ENCODE peak calls at places on chromosomes 4 and X, in six cellular contexts. D is ascending aorta; Y is CD4-positive, alpha-beta T cell; G is natural killer cell; O is suprapubic skin; Z is cardiac muscle cell. I is an unnamed sample.

GRCh38 chr4:157722146-157722545 is 450.7 kb downstream of the GASK1B start:
- DNase-seq in Y (no peak), G (no peak), O (no peak), Z (no peak), D (no peak), I (peak; percentile 10)

GRCh38 chr4:110904435-110905050 is 281.7 kb upstream of the PITX2 start:
- DNase-seq in Y (no peak), D (no peak), Z (no peak), G (no peak), O (no peak), I (no peak)

GRCh38 chrX:142250502-142250901 is 45.4 kb upstream of the MAGEC2 start:
- DNase-seq in D (no peak), G (no peak), Z (no peak), Y (no peak), O (no peak), I (peak; percentile 95)

GRCh38 chrX:102712216-102712966 is at the start of gene GPRASP2:
- DNase-seq in Y (no peak), D (peak; percentile 67), O (peak; percentile 69), G (no peak), Z (peak; percentile 30), I (peak; percentile 11)

GRCh38 chr4:153521995-153522799 is 56.0 kb downstream of the TMEM131L start:
- DNase-seq in O (no peak), Z (no peak), D (no peak), G (peak; percentile 52), Y (peak; percentile 33), I (no peak)

GRCh38 chr4:143514432-143514831 is 930 bp downstream of the SMARCA5 start:
- DNase-seq in Z (peak; percentile 69), G (no peak), O (peak; percentile 73), Y (no peak), D (peak; percentile 69), I (peak; percentile 46)

GRCh38 chr4:103567591-103567990 is 152.2 kb downstream of the TACR3 start:
- DNase-seq in G (no peak), D (no peak), Y (no peak), Z (no peak), O (no peak), I (no peak)

GRCh38 chr4:25427871-25428270 is 50.8 kb downstream of the ANAPC4 start:
- DNase-seq in O (no peak), G (no peak), D (no peak), Z (no peak), Y (no peak), I (no peak)

GRCh38 chrX:80432863-80433262 is 12.6 kb downstream of the TENT5D start:
- DNase-seq in G (no peak), O (no peak), Y (no peak), Z (peak; percentile 6), D (no peak), I (no peak)

GRCh38 chr4:59243038-59243437 is 1957.1 kb upstream of the ADGRL3 start:
- DNase-seq in Z (no peak), O (no peak), G (no peak), D (no peak), Y (no peak), I (no peak)

GRCh38 chrX:25925956-25926355 is 212.2 kb upstream of the MAGEB18 start:
- DNase-seq in G (no peak), Z (peak; percentile 72), O (no peak), Y (no peak), D (no peak), I (no peak)

I was measured in epithelial cell of esophagus.